ENCODE peak calls at places on chromosome 9, in five cellular contexts. One of them, this sample, is unnamed.

GRCh38 chr9:76223749-76224340 is 170.4 kb downstream of the RFK start:
- DNase-seq in H1: no peak
- DNase-seq in SK-N-SH: no peak
- DNase-seq in K562: no peak
- DNase-seq in HCT116: no peak
- DNase-seq in this sample: no peak

GRCh38 chr9:1202512-1203285 is 152.5 kb downstream of the DMRT2 start:
- DNase-seq in K562: no peak
- DNase-seq in SK-N-SH: no peak
- DNase-seq in H1: no peak
- DNase-seq in HCT116: no peak
- DNase-seq in this sample: peak

GRCh38 chr9:112112519-112112918 is 62.6 kb downstream of the SUSD1 start:
- DNase-seq in HCT116: peak
- DNase-seq in K562: no peak
- DNase-seq in H1: no peak
- DNase-seq in SK-N-SH: no peak
- DNase-seq in this sample: no peak

GRCh38 chr9:98157372-98157771 is 35.1 kb downstream of the CORO2A start:
- DNase-seq in HCT116: no peak
- DNase-seq in H1: no peak
- DNase-seq in SK-N-SH: no peak
- DNase-seq in K562: no peak
- DNase-seq in this sample: no peak

GRCh38 chr9:97773091-97773490 is 76.0 kb upstream of the XPA start:
- DNase-seq in HCT116: no peak
- DNase-seq in K562: no peak
- DNase-seq in H1: no peak
- DNase-seq in SK-N-SH: no peak
- DNase-seq in this sample: no peak

GRCh38 chr9:105330755-105331154 is 86.3 kb downstream of the SLC44A1 start:
- DNase-seq in K562: no peak
- DNase-seq in SK-N-SH: no peak
- DNase-seq in H1: no peak
- DNase-seq in HCT116: no peak
- DNase-seq in this sample: peak

GRCh38 chr9:91599564-91599963 is 175.9 kb upstream of the NFIL3 start:
- DNase-seq in SK-N-SH: no peak
- DNase-seq in HCT116: no peak
- DNase-seq in H1: no peak
- DNase-seq in K562: no peak
- DNase-seq in this sample: no peak

GRCh38 chr9:134575817-134576176 is 65.8 kb upstream of the COL5A1 start:
- DNase-seq in SK-N-SH: no peak
- DNase-seq in K562: no peak
- DNase-seq in H1: no peak
- DNase-seq in HCT116: no peak
- DNase-seq in this sample: no peak

GRCh38 chr9:84293001-84293798 is 47.4 kb downstream of the SLC28A3 start:
- DNase-seq in K562: no peak
- DNase-seq in HCT116: no peak
- DNase-seq in SK-N-SH: no peak
- DNase-seq in H1: no peak
- DNase-seq in this sample: no peak

GRCh38 chr9:119844431-119844830 is 475.2 kb upstream of the BRINP1 start:
- DNase-seq in H1: no peak
- DNase-seq in SK-N-SH: no peak
- DNase-seq in HCT116: no peak
- DNase-seq in K562: no peak
- DNase-seq in this sample: no peak

GRCh38 chr9:86700601-86701000 is 246.7 kb downstream of the GAS1 start:
- DNase-seq in HCT116: no peak
- DNase-seq in SK-N-SH: no peak
- DNase-seq in H1: no peak
- DNase-seq in K562: no peak
- DNase-seq in this sample: no peak

GRCh38 chr9:78356634-78357033 is 59.7 kb downstream of the PSAT1 start:
- DNase-seq in H1: no peak
- DNase-seq in HCT116: no peak
- DNase-seq in K562: no peak
- DNase-seq in SK-N-SH: no peak
- DNase-seq in this sample: no peak

GRCh38 chr9:90394866-90395265 is 247.8 kb downstream of the DIRAS2 start:
- DNase-seq in H1: no peak
- DNase-seq in SK-N-SH: no peak
- DNase-seq in HCT116: no peak
- DNase-seq in K562: no peak
- DNase-seq in this sample: no peak

GRCh38 chr9:117413346-117414219 is 1.3 kb downstream of the ASTN2 start:
- DNase-seq in H1: peak
- DNase-seq in K562: no peak
- DNase-seq in SK-N-SH: peak
- DNase-seq in HCT116: no peak
- DNase-seq in this sample: peak

GRCh38 chr9:122954253-122954691 is 13.5 kb downstream of the RABGAP1 start:
- DNase-seq in SK-N-SH: no peak
- DNase-seq in K562: no peak
- DNase-seq in HCT116: no peak
- DNase-seq in H1: no peak
- DNase-seq in this sample: no peak
- TF ChIP-seq JUND in SK-N-SH: peak
- TF ChIP-seq JUND in K562: no peak
- TF ChIP-seq JUND in HCT116: no peak
- TF ChIP-seq JUND in H1: no peak
- TF ChIP-seq JUND in this sample: no peak

DNA sequence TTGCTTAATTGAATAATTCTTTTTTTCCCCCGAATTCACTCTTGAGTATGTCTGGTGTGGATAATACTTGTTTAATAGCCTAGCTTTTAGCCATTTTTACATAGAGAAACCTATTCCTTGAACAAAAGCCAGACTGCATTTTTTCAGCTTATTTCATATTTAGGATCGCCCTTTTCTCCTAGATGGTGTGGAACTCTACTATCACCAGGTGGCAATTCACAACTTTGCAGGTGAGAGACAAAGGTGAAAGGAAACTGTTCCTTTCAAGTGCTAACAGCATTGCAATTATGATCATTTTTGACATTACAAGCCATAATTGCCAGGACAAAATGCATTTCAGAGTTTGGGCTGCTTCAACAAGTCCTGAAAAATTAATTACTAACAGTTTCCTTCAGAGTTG is 57.4 kb upstream of the SH3GL2 start:
- DNase-seq in SK-N-SH: no peak
- DNase-seq in HCT116: no peak
- DNase-seq in H1: no peak
- DNase-seq in K562: no peak
- DNase-seq in this sample: no peak
- TF ChIP-seq JUND in SK-N-SH: no peak
- TF ChIP-seq JUND in HCT116: no peak
- TF ChIP-seq JUND in H1: no peak
- TF ChIP-seq JUND in K562: no peak
- TF ChIP-seq JUND in this sample: no peak

DNA sequence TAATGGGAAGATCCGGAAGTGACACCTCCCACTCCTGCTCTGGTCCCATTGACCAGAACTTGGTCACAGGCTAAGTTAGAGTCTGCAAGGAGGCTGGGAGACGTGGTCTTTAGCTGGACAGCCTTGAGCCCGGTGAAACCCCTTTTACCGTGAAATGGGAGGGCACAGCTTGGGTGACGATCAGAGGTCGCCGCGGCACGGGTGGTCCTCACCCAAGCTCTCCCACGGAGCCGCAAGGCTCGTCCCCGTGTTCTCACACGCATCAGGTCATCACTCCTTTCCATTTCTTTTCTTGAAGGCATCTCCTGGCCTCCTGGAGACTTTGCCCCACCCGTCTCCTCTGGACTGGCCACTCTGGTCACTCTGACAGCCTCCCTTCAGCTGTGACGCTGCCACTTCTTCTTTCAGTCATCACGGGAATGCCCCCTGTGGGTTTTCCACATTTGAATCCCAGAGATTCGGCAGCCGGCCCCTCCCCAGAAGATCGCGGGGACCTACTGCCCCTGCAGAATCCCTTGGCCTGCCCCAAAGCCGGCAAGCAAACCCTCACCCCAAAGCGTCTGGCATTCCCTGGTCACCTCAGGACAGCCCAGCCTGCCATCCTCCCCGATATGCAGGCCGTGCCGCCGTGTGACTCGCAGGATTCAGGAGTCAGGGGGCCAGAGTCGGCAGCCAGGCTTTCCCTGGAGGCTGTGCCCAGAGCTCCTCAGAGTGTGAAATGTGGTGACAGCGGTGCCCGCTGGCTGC is 18.9 kb upstream of the EGFL7 start:
- DNase-seq in K562: no peak
- DNase-seq in HCT116: no peak
- DNase-seq in SK-N-SH: no peak
- DNase-seq in H1: peak
- DNase-seq in this sample: no peak
- TF ChIP-seq JUND in K562: no peak
- TF ChIP-seq JUND in HCT116: no peak
- TF ChIP-seq JUND in SK-N-SH: no peak
- TF ChIP-seq JUND in H1: no peak
- TF ChIP-seq JUND in this sample: no peak

DNA sequence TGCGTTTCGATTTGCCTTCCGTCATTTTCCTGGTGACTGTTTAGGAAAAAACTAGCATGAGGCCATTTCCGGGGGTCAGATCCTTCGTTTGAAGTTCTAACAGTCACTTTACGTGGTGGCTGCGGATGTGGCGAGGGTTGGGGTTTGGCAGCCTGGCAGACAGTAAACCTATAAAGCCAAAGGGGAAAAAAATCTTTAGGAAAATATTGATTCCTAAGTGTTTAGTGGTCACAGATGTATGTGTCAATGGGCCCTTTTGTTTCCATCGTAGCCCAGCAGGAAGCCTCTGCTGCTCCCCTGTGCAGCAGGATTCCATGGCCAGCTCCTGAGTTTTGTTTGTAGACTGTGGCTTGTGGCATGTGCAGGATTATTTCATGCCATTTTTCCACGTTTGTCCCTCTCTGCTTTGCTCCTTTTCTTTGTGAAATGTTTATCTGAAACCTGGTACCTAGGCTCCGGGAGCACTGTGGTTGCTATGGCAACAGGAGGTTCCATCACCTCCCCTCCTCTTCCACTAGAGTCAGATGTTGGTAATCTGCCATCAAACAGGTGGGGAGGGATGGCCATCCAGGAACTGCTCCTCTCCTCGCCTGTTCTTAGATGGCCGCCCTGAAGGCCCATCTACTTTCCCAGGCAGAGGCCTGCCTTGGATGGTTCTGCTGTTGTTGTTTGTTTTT is 202.3 kb downstream of the AOPEP start:
- DNase-seq in HCT116: no peak
- DNase-seq in H1: no peak
- DNase-seq in SK-N-SH: peak
- DNase-seq in K562: peak
- DNase-seq in this sample: no peak
- TF ChIP-seq JUND in HCT116: no peak
- TF ChIP-seq JUND in H1: no peak
- TF ChIP-seq JUND in SK-N-SH: no peak
- TF ChIP-seq JUND in K562: no peak
- TF ChIP-seq JUND in this sample: no peak

This sample was measured in T47D.